ENCODE peak calls at places on chromosome 6, in seven cellular contexts. R is adrenal gland, E is mucosa of descending colon, W is BE2C, G is tibial artery, L is AG10803, S is astrocyte. V is an unnamed sample.

GRCh38 chr6:53483423-53484353 is 61.2 kb downstream of the GCLC start:
- DNase-seq in R (peak; percentile 79), E (no peak), W (peak; percentile 40), G (peak; percentile 39), L (no peak), S (no peak), V (peak; percentile 44)

GRCh38 chr6:106477158-106477557 is 116.6 kb downstream of the CRYBG1 start:
- DNase-seq in R (no peak), E (no peak), W (no peak), G (no peak), L (no peak), S (peak; percentile 35), V (no peak)

GRCh38 chr6:87747646-87748045 is 45.6 kb upstream of the AKIRIN2 start:
- DNase-seq in R (no peak), E (no peak), W (no peak), G (no peak), L (no peak), S (no peak), V (no peak)

GRCh38 chr6:211856-212497 is 80.3 kb upstream of the DUSP22 start:
- DNase-seq in R (no peak), E (no peak), W (no peak), G (no peak), L (no peak), S (no peak), V (no peak)

GRCh38 chr6:98716341-98716740 is 118.0 kb upstream of the POU3F2 start:
- DNase-seq in R (no peak), E (no peak), W (no peak), G (no peak), L (no peak), S (no peak), V (no peak)

GRCh38 chr6:18340781-18341551 is 46.2 kb upstream of the RNF144B start:
- DNase-seq in R (no peak), E (no peak), W (no peak), G (no peak), L (no peak), S (no peak), V (no peak)

GRCh38 chr6:7431594-7432390 is 42.2 kb downstream of the RIOK1 start:
- DNase-seq in R (no peak), E (no peak), W (no peak), G (no peak), L (peak; percentile 52), S (peak; percentile 23), V (no peak)

GRCh38 chr6:137536104-137536773 is 42.0 kb upstream of the OLIG3 start:
- DNase-seq in R (no peak), E (no peak), W (no peak), G (no peak), L (no peak), S (no peak), V (no peak)

GRCh38 chr6:4935486-4935885 is 68.4 kb downstream of the RPP40 start:
- DNase-seq in R (no peak), E (no peak), W (no peak), G (no peak), L (no peak), S (no peak), V (no peak)

GRCh38 chr6:73129653-73130443 is 95.4 kb downstream of the KHDC1L start:
- DNase-seq in R (peak; percentile 78), E (peak; percentile 86), W (peak; percentile 91), G (peak; percentile 74), L (peak; percentile 74), S (peak; percentile 21), V (peak; percentile 23)

GRCh38 chr6:102154176-102154575 is 760.7 kb downstream of the GRIK2 start:
- DNase-seq in R (no peak), E (no peak), W (no peak), G (no peak), L (no peak), S (no peak), V (no peak)

GRCh38 chr6:143286280-143286795 is 164.2 kb downstream of the ADAT2 start:
- DNase-seq in R (no peak), E (no peak), W (no peak), G (no peak), L (peak; percentile 64), S (peak; percentile 82), V (no peak)

GRCh38 chr6:161029195-161029809 is 37.7 kb downstream of the MAP3K4 start:
- DNase-seq in R (no peak), E (no peak), W (no peak), G (no peak), L (peak; percentile 98), S (peak; percentile 97), V (no peak)

GRCh38 chr6:55694148-55694547 is 115.2 kb upstream of the HMGCLL1 start:
- DNase-seq in R (no peak), E (no peak), W (no peak), G (no peak), L (peak; percentile 23), S (peak; percentile 87), V (no peak)

GRCh38 chr6:77415706-77416105 is 47.6 kb downstream of the HTR1B start:
- DNase-seq in R (no peak), E (no peak), W (no peak), G (no peak), L (no peak), S (no peak), V (no peak)

DNA sequence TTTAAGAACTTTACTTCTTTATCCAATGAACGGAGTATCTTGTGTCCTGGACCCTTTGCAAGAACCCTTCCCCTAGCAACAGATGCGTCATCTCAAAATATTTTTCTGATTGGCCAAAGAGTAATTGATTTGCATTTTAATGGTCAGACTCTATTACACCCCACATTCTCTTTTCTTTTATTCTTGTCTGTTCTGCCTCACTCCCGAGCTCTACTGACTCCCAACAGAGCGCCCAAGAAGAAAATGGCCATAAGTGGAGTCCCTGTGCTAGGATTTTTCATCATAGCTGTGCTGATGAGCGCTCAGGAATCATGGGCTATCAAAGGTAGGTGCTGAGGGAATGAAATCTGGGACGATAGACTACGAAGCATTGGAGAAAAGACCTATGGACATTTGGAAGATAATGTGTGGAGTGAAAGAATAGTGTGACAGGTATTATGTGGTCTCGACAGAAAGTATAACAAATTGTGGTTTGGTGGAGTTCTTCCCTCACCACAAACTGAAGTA is at the start of gene HLA-DRA:
- DNase-seq in R (peak; percentile 50), E (peak; percentile 39), W (no peak), G (no peak), L (peak; percentile 36), S (peak; percentile 12), V (no peak)
- H3K4me3 ChIP-seq in R (peak within 1 kb of the TSS; percentile 60), E (no peak within 1 kb of the TSS), W (no peak within 1 kb of the TSS), G (peak within 1 kb of the TSS; percentile 32), L (no peak within 1 kb of the TSS), S (no peak within 1 kb of the TSS), V (peak within 1 kb of the TSS; percentile 14)

DNA sequence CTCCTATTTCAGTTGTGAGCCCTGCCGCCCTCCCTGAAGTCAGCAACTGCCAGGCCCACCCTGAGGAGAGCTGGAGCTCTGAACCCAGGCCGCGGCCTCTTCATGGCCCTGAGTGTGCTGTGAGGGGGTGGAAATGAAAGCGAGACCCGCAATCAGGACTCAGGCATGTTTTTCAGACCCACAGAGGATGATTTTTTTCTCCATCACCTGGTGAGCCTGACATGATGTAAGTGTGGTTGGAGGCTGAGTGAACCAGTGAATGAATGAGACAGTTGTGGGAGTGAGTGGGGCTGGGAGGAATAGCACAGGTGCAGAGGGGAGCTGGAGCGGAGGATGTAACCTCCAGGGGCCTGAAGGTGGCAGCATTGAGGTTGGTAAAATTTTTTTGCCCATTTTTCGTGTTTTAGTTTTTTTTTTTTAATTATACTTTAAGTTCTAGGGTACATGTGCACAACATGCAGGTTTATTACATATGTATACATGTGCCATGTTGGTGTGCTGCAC is 18.3 kb downstream of the RAET1L start:
- DNase-seq in R (peak; percentile 22), E (no peak), W (no peak), G (no peak), L (no peak), S (no peak), V (no peak)
- TF ChIP-seq CTCF in R (peak; percentile 24), E (peak; percentile 29), W (peak; percentile 55), G (peak; percentile 17), L (peak; percentile 66), S (peak; percentile 51), V (peak; percentile 48)

DNA sequence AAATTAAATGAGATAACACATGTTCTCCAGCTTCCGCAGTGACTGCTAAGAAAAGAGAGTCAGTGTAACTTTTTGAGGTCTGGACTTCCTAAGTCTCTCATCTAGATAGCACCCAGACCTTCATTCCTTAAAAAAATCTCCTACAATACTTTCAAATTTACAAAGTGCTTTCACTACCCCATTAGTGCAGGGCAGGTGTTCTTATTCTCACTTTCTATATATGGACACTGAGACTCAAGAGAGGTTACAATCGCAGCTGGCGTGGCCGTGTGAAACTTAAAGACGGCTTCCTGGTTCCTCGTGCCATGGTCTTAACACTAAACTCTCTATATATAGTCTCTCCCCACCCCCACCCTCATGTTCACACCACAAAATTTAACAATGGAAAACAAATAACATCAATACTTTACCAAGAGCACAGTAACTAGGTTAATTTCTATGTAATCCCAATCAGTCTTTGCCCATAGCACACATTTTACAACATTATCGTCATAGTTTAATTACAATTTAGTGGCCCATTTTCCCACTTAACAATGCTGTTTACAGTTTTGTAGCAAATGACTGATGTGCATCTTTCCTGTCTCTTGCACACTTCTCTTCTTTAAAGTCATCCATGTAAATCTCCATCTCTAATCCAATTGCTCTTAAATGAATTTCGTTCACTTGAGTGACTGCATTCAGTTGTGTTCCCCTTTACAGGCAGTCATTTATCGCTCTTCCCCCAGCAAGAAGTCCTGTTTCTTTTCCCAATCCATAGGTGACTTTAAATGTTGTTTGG is 78.8 kb upstream of the ARID1B start:
- DNase-seq in R (no peak), E (peak; percentile 53), W (no peak), G (no peak), L (no peak), S (no peak), V (no peak)
- H3K4me3 ChIP-seq in R (no peak overlapping the region), E (no peak overlapping the region), W (no peak overlapping the region), G (no peak overlapping the region), L (no peak overlapping the region), S (no peak overlapping the region), V (no peak overlapping the region)

GRCh38 chr6:154520280-154520679 is 9.8 kb upstream of the CNKSR3 start:
- DNase-seq in R (no peak), E (no peak), W (no peak), G (no peak), L (no peak), S (no peak), V (no peak)

GRCh38 chr6:154518386-154518785 is 7.9 kb upstream of the CNKSR3 start:
- DNase-seq in R (no peak), E (no peak), W (no peak), G (no peak), L (no peak), S (no peak), V (no peak)

GRCh38 chr6:154521412-154521811 is 10.9 kb upstream of the CNKSR3 start:
- DNase-seq in R (no peak), E (no peak), W (no peak), G (no peak), L (no peak), S (no peak), V (no peak)

GRCh38 chr6:154526997-154527396 is 16.5 kb upstream of the CNKSR3 start:
- DNase-seq in R (no peak), E (no peak), W (no peak), G (no peak), L (no peak), S (no peak), V (no peak)

DNA sequence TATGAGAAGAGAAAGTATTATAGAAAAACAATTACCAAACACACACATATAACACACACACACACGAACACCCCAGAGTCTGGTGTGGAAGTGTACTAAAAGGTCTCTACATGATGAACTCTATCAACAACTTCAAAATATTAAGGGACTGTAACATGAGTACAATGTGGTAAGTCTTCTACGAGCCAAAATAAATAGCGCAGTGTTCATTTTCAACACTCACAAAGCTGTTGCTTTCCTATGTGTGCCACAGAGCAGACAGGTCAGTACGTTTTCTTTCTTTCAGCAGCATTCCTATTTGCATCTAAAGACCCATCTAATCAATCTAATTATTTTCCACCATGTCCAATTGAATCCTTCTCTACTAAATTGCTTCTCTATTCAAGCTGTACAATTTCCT is 12.1 kb upstream of the CNKSR3 start:
- DNase-seq in R (no peak), E (no peak), W (no peak), G (no peak), L (no peak), S (peak; percentile 24), V (no peak)
- TF ChIP-seq CTCF in R (no peak), E (no peak), W (no peak), G (no peak), L (no peak), S (no peak), V (no peak)

V was measured in dorsolateral prefrontal cortex.